ENCODE peak calls at places on chromosomes 12 and 14, in six cellular contexts. A, J, L, G, K and F are unnamed samples.

GRCh38 chr12:110578522-110579238 is 4.4 kb downstream of the PPTC7 start:
- DNase-seq in A (no peak), J (no peak), L (no peak), G (no peak), K (no peak), F (no peak)

GRCh38 chr12:7751394-7751793 is 4.2 kb upstream of the CLEC4C start:
- DNase-seq in A (no peak), J (no peak), L (no peak), G (no peak), K (no peak), F (no peak)

GRCh38 chr12:108778053-108778452 is 46.7 kb upstream of the CORO1C start:
- DNase-seq in A (no peak), J (no peak), L (no peak), G (no peak), K (no peak), F (no peak)

GRCh38 chr12:81759215-81759991 is at the start of gene PPFIA2:
- DNase-seq in A (no peak), J (peak), L (peak), G (peak), K (peak), F (no peak)

GRCh38 chr12:125149160-125150108 is 84.2 kb downstream of the AACS start:
- DNase-seq in A (no peak), J (no peak), L (no peak), G (no peak), K (no peak), F (no peak)

GRCh38 chr14:81303258-81303935 is 82.6 kb upstream of the GTF2A1 start:
- DNase-seq in A (no peak), J (no peak), L (no peak), G (no peak), K (no peak), F (peak)

GRCh38 chr14:54902143-54902520 is 494 bp downstream of the GCH1 start:
- DNase-seq in A (peak), J (peak), L (peak), G (peak), K (peak), F (peak)

GRCh38 chr12:82832981-82833380 is 146.3 kb downstream of the TMTC2 start:
- DNase-seq in A (no peak), J (no peak), L (no peak), G (no peak), K (no peak), F (no peak)

GRCh38 chr14:69043598-69044267 is 64.6 kb upstream of the ACTN1 start:
- DNase-seq in A (peak), J (no peak), L (peak), G (peak), K (no peak), F (no peak)

GRCh38 chr14:32080001-32080510 is 3.0 kb downstream of the ARHGAP5 start:
- DNase-seq in A (no peak), J (no peak), L (no peak), G (no peak), K (no peak), F (no peak)

GRCh38 chr12:86710110-86710509 is 453.9 kb upstream of the MGAT4C start:
- DNase-seq in A (no peak), J (no peak), L (no peak), G (no peak), K (no peak), F (no peak)

GRCh38 chr12:95712269-95712668 is 78.3 kb downstream of the NTN4 start:
- DNase-seq in A (no peak), J (no peak), L (no peak), G (no peak), K (no peak), F (no peak)

GRCh38 chr12:23888396-23889068 is 60.9 kb downstream of the SOX5 start:
- DNase-seq in A (no peak), J (no peak), L (no peak), G (no peak), K (peak), F (no peak)

GRCh38 chr12:93223440-93224426 is 154.0 kb upstream of the NUDT4 start:
- DNase-seq in A (no peak), J (no peak), L (no peak), G (peak), K (no peak), F (no peak)

GRCh38 chr14:99361596-99362220 is 89.7 kb upstream of the BCL11B start:
- DNase-seq in A (no peak), J (no peak), L (no peak), G (no peak), K (no peak), F (no peak)

GRCh38 chr12:98757455-98757854 is 112.4 kb downstream of the APAF1 start:
- DNase-seq in A (no peak), J (no peak), L (no peak), G (peak), K (no peak), F (no peak)

GRCh38 chr14:34665785-34666425 is 36.0 kb upstream of the SNX6 start:
- DNase-seq in A (peak), J (no peak), L (peak), G (peak), K (no peak), F (no peak)

GRCh38 chr12:83114042-83114441 is 427.3 kb downstream of the TMTC2 start:
- DNase-seq in A (no peak), J (no peak), L (no peak), G (no peak), K (no peak), F (no peak)

GRCh38 chr12:127383281-127383680 is 883.7 kb upstream of the TMEM132C start:
- DNase-seq in A (no peak), J (no peak), L (no peak), G (peak), K (no peak), F (no peak)

GRCh38 chr14:62455446-62455845 is 589.8 kb downstream of the KCNH5 start:
- DNase-seq in A (no peak), J (no peak), L (no peak), G (no peak), K (no peak), F (no peak)

GRCh38 chr14:99513183-99513694 is 32.0 kb downstream of the CCNK start:
- DNase-seq in A (peak), J (no peak), L (peak), G (no peak), K (no peak), F (no peak)

GRCh38 chr12:1499351-1499750 is 95.0 kb downstream of the FBXL14 start:
- DNase-seq in A (no peak), J (no peak), L (no peak), G (no peak), K (no peak), F (no peak)

GRCh38 chr12:113155641-113156040 is 6.1 kb downstream of the CFAP73 start:
- DNase-seq in A (no peak), J (no peak), L (no peak), G (no peak), K (no peak), F (no peak)
- H3K27ac ChIP-seq in A (no peak), J (no peak), L (no peak), G (no peak), K (no peak), F (no peak)

GRCh38 chr14:23047751-23048693 is 6.0 kb downstream of the PSMB11 start:
- DNase-seq in A (no peak), J (no peak), L (no peak), G (no peak), K (no peak), F (no peak)
- H3K27ac ChIP-seq in A (peak), J (peak), L (no peak), G (no peak), K (no peak), F (peak)

GRCh38 chr12:130827432-130827831 is 11.6 kb downstream of the STX2 start:
- DNase-seq in A (no peak), J (no peak), L (no peak), G (peak), K (no peak), F (no peak)
- H3K27ac ChIP-seq in A (no peak), J (peak), L (no peak), G (peak), K (no peak), F (peak)

DNA sequence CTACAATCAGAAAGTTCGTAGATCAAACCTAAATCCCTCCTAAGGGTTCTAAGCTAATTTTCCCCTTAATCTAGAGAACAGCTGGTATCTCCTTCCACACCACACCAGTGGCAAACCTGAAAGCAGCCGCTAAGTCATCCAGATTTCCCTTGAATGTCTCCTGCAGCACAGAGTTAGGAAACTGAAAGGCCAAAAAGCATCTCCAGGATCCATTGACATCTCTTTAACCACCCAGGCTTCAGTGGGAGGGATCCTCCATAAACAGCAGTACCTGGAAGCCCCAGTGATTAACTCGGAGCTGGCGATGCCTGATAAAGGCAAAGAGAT is 47.6 kb downstream of the CRACR2A start:
- DNase-seq in A (no peak), J (no peak), L (no peak), G (no peak), K (no peak), F (no peak)
- H3K27ac ChIP-seq in A (peak), J (no peak), L (no peak), G (no peak), K (no peak), F (no peak)

GRCh38 chr12:60842166-60842565 is 1246.3 kb downstream of the SLC16A7 start:
- DNase-seq in A (no peak), J (no peak), L (no peak), G (no peak), K (no peak), F (no peak)
- H3K27ac ChIP-seq in A (no peak), J (no peak), L (no peak), G (no peak), K (no peak), F (no peak)

GRCh38 chr12:62799766-62800406 is 135.1 kb downstream of the PPM1H start:
- DNase-seq in A (no peak), J (peak), L (no peak), G (no peak), K (no peak), F (no peak)

GRCh38 chr12:62802321-62802720 is 132.6 kb downstream of the PPM1H start:
- DNase-seq in A (no peak), J (no peak), L (no peak), G (no peak), K (no peak), F (no peak)

GRCh38 chr12:62801796-62802195 is 133.2 kb downstream of the PPM1H start:
- DNase-seq in A (no peak), J (no peak), L (no peak), G (no peak), K (no peak), F (no peak)

GRCh38 chr12:62799126-62799736 is 135.7 kb downstream of the PPM1H start:
- DNase-seq in A (peak), J (peak), L (no peak), G (peak), K (peak), F (no peak)

GRCh38 chr12:62800707-62801400 is 134.1 kb downstream of the PPM1H start:
- DNase-seq in A (no peak), J (no peak), L (no peak), G (peak), K (peak), F (no peak)
- H3K27ac ChIP-seq in A (no peak), J (no peak), L (no peak), G (no peak), K (no peak), F (no peak)

GRCh38 chr14:103205541-103205906 is 82.3 kb downstream of the TNFAIP2 start:
- DNase-seq in A (no peak), J (no peak), L (no peak), G (peak), K (no peak), F (no peak)
- H3K27ac ChIP-seq in A (no peak), J (no peak), L (no peak), G (peak), K (no peak), F (peak)